ENCODE peak calls at places on chromosomes 6 and 20, in five cellular contexts. One of them, this sample, is unnamed.

GRCh38 chr6:160173806-160174205 is 52.2 kb downstream of the SLC22A1 start:
- DNase-seq in A549: no peak
- DNase-seq in HepG2: no peak
- DNase-seq in GM12878: no peak
- DNase-seq in K562: no peak
- DNase-seq in this sample: no peak

GRCh38 chr6:125950293-125950692 is 6.3 kb upstream of the HINT3 start:
- DNase-seq in A549: peak; percentile 85
- DNase-seq in HepG2: no peak
- DNase-seq in GM12878: no peak
- DNase-seq in K562: peak; percentile 41
- DNase-seq in this sample: peak; percentile 64

GRCh38 chr6:18997375-18997826 is 610.3 kb downstream of the RNF144B start:
- DNase-seq in A549: peak; percentile 51
- DNase-seq in HepG2: peak; percentile 58
- DNase-seq in GM12878: no peak
- DNase-seq in K562: no peak
- DNase-seq in this sample: peak; percentile 72

GRCh38 chr6:149168968-149169367 is 148.5 kb upstream of the TAB2 start:
- DNase-seq in A549: no peak
- DNase-seq in HepG2: no peak
- DNase-seq in GM12878: no peak
- DNase-seq in K562: no peak
- DNase-seq in this sample: no peak

GRCh38 chr6:6751615-6752014 is 163.1 kb downstream of the LY86 start:
- DNase-seq in A549: no peak
- DNase-seq in HepG2: no peak
- DNase-seq in GM12878: no peak
- DNase-seq in K562: peak; percentile 37
- DNase-seq in this sample: no peak

GRCh38 chr20:44471481-44471882 is 4.2 kb upstream of the TTPAL start:
- DNase-seq in A549: peak; percentile 35
- DNase-seq in HepG2: peak; percentile 86
- DNase-seq in GM12878: no peak
- DNase-seq in K562: no peak
- DNase-seq in this sample: peak; percentile 36

GRCh38 chr6:154508573-154509375 is 1.7 kb downstream of the CNKSR3 start:
- DNase-seq in A549: no peak
- DNase-seq in HepG2: peak; percentile 92
- DNase-seq in GM12878: no peak
- DNase-seq in K562: peak; percentile 33
- DNase-seq in this sample: no peak

GRCh38 chr20:58457083-58457680 is 58.0 kb downstream of the APCDD1L start:
- DNase-seq in A549: no peak
- DNase-seq in HepG2: no peak
- DNase-seq in GM12878: no peak
- DNase-seq in K562: no peak
- DNase-seq in this sample: no peak

GRCh38 chr20:36808317-36809257 is 35.0 kb upstream of the DSN1 start:
- DNase-seq in A549: peak; percentile 83
- DNase-seq in HepG2: peak; percentile 70
- DNase-seq in GM12878: no peak
- DNase-seq in K562: peak; percentile 85
- DNase-seq in this sample: peak; percentile 84

GRCh38 chr6:13420269-13420668 is 67.1 kb downstream of the GFOD1 start:
- DNase-seq in A549: no peak
- DNase-seq in HepG2: no peak
- DNase-seq in GM12878: no peak
- DNase-seq in K562: no peak
- DNase-seq in this sample: no peak

GRCh38 chr6:31736026-31736767 is at the start of gene CLIC1:
- DNase-seq in A549: peak; percentile 78
- DNase-seq in HepG2: peak; percentile 88
- DNase-seq in GM12878: peak; percentile 55
- DNase-seq in K562: peak; percentile 97
- DNase-seq in this sample: peak; percentile 90

GRCh38 chr6:112087916-112088315 is 525 bp downstream of the FAM229B start:
- DNase-seq in A549: no peak
- DNase-seq in HepG2: no peak
- DNase-seq in GM12878: no peak
- DNase-seq in K562: no peak
- DNase-seq in this sample: no peak

GRCh38 chr20:62356948-62357667 is 10.0 kb downstream of the LAMA5 start:
- DNase-seq in A549: peak; percentile 77
- DNase-seq in HepG2: no peak
- DNase-seq in GM12878: no peak
- DNase-seq in K562: peak; percentile 87
- DNase-seq in this sample: no peak

GRCh38 chr6:20868397-20869185 is 334.3 kb downstream of the CDKAL1 start:
- DNase-seq in A549: no peak
- DNase-seq in HepG2: no peak
- DNase-seq in GM12878: no peak
- DNase-seq in K562: no peak
- DNase-seq in this sample: peak; percentile 78

GRCh38 chr6:91352878-91353277 is 766.0 kb upstream of the MAP3K7 start:
- DNase-seq in A549: no peak
- DNase-seq in HepG2: no peak
- DNase-seq in GM12878: no peak
- DNase-seq in K562: no peak
- DNase-seq in this sample: no peak

GRCh38 chr6:2999005-2999620 is 581 bp upstream of the NQO2 start:
- DNase-seq in A549: peak; percentile 72
- DNase-seq in HepG2: peak; percentile 93
- DNase-seq in GM12878: no peak
- DNase-seq in K562: no peak
- DNase-seq in this sample: no peak

GRCh38 chr6:22041797-22042489 is 254.9 kb downstream of the PRL start:
- DNase-seq in A549: no peak
- DNase-seq in HepG2: no peak
- DNase-seq in GM12878: no peak
- DNase-seq in K562: no peak
- DNase-seq in this sample: no peak

GRCh38 chr6:134589512-134589911 is 271.6 kb upstream of the SGK1 start:
- DNase-seq in A549: peak; percentile 98
- DNase-seq in HepG2: no peak
- DNase-seq in GM12878: no peak
- DNase-seq in K562: no peak
- DNase-seq in this sample: peak; percentile 50

GRCh38 chr20:44836596-44837120 is 26.3 kb upstream of the RIMS4 start:
- DNase-seq in A549: no peak
- DNase-seq in HepG2: no peak
- DNase-seq in GM12878: no peak
- DNase-seq in K562: no peak
- DNase-seq in this sample: no peak

GRCh38 chr20:24368253-24368652 is 101.2 kb upstream of the SYNDIG1 start:
- DNase-seq in A549: no peak
- DNase-seq in HepG2: no peak
- DNase-seq in GM12878: no peak
- DNase-seq in K562: no peak
- DNase-seq in this sample: no peak

GRCh38 chr6:129598244-129599187 is 111.5 kb downstream of the ARHGAP18 start:
- DNase-seq in A549: peak; percentile 76
- DNase-seq in HepG2: peak; percentile 67
- DNase-seq in GM12878: peak; percentile 76
- DNase-seq in K562: peak; percentile 53
- DNase-seq in this sample: peak; percentile 80

GRCh38 chr6:10676403-10676802 is 18.0 kb downstream of the C6orf52 start:
- DNase-seq in A549: no peak
- DNase-seq in HepG2: no peak
- DNase-seq in GM12878: no peak
- DNase-seq in K562: no peak
- DNase-seq in this sample: no peak

GRCh38 chr6:111653961-111654360 is 48.3 kb upstream of the TRAF3IP2 start:
- DNase-seq in A549: no peak
- DNase-seq in HepG2: no peak
- DNase-seq in GM12878: no peak
- DNase-seq in K562: no peak
- DNase-seq in this sample: no peak

GRCh38 chr6:10603265-10603664 is 82.1 kb downstream of the GCNT2 start:
- DNase-seq in A549: no peak
- DNase-seq in HepG2: no peak
- DNase-seq in GM12878: no peak
- DNase-seq in K562: no peak
- DNase-seq in this sample: no peak

GRCh38 chr6:35465646-35466045 is 2.6 kb upstream of the RPL10A start:
- DNase-seq in A549: no peak
- DNase-seq in HepG2: no peak
- DNase-seq in GM12878: no peak
- DNase-seq in K562: no peak
- DNase-seq in this sample: no peak

GRCh38 chr6:17986656-17987575 is 519 bp downstream of the KIF13A start:
- DNase-seq in A549: peak; percentile 47
- DNase-seq in HepG2: peak; percentile 81
- DNase-seq in GM12878: no peak
- DNase-seq in K562: peak; percentile 70
- DNase-seq in this sample: peak; percentile 84

GRCh38 chr6:79338493-79338892 is 104.0 kb upstream of the HMGN3 start:
- DNase-seq in A549: no peak
- DNase-seq in HepG2: no peak
- DNase-seq in GM12878: no peak
- DNase-seq in K562: no peak
- DNase-seq in this sample: peak; percentile 18

GRCh38 chr6:79334674-79335073 is 100.2 kb upstream of the HMGN3 start:
- DNase-seq in A549: no peak
- DNase-seq in HepG2: no peak
- DNase-seq in GM12878: no peak
- DNase-seq in K562: no peak
- DNase-seq in this sample: no peak

GRCh38 chr6:79330723-79331122 is 96.2 kb upstream of the HMGN3 start:
- DNase-seq in A549: no peak
- DNase-seq in HepG2: no peak
- DNase-seq in GM12878: no peak
- DNase-seq in K562: no peak
- DNase-seq in this sample: no peak

DNA sequence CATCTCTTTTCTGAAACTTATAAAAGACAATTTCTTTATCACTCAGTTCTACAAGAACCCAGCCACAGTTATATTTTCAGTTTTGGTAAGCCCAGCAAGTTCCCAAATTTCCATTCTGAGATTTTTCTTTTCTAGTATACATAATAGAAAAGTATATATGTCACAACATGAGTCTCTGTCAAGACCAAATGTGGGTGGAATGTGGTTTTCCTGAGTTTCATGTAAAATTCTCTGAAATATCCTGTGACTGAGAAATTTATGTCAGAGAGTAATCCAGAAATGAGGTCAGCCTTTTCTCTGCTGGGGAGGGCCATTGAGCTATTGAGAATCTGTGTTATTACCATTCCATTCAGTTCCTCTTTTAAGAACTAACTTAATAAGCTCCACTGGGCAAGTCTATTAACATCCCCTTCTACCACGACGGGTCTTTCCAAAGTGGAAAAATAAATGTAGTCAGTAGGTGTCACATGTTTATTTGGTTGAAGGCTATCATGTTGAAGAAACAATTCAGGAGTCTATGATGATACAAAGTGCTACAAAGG is 100.7 kb upstream of the HMGN3 start:
- DNase-seq in A549: no peak
- DNase-seq in HepG2: no peak
- DNase-seq in GM12878: peak; percentile 85
- DNase-seq in K562: no peak
- DNase-seq in this sample: no peak
- TF ChIP-seq JUNB in A549: no peak
- TF ChIP-seq JUNB in HepG2: no peak
- TF ChIP-seq JUNB in GM12878: peak; percentile 80
- TF ChIP-seq JUNB in K562: no peak
- TF ChIP-seq JUNB in this sample: no peak

DNA sequence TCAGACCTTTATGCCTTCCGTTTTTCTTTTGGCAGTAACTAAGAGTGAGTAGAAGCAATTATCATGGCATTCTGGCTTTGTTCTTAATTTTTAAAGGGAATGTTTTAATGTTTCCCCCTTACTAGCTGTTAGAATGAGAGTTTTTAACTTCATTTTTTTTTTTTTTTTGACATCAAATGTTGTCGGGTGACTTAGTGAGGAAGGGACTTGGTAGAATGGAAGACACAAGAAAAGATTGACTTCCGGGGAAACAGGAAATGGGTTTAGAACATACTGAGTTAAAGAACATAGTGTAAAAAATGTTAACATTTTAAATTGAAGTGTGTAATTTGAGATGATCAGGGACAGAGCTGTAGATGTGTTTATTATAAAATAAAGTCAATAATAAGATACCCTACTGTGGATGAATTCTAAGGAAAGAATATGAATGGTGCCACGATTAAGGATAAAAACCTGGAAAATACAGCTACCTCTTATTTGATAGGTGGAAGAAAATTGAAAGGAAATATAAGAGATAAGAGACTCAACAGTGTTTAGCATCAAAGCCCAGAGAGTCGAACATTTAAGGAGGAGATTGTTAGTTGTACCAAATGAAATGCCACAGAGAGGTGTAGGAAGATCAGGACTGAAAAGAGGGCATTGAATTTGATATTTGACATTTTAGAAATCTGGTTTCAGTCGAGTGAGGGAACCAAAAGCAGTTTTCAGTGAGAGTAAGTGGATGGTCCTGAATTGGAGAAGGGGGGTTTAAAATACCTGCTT is 9.4 kb downstream of the HSF2 start:
- DNase-seq in A549: no peak
- DNase-seq in HepG2: no peak
- DNase-seq in GM12878: no peak
- DNase-seq in K562: no peak
- DNase-seq in this sample: no peak
- H3K4me3 ChIP-seq in A549: no peak overlapping the region
- H3K4me3 ChIP-seq in HepG2: no peak overlapping the region
- H3K4me3 ChIP-seq in GM12878: no peak overlapping the region
- H3K4me3 ChIP-seq in K562: no peak overlapping the region
- H3K4me3 ChIP-seq in this sample: no peak overlapping the region

DNA sequence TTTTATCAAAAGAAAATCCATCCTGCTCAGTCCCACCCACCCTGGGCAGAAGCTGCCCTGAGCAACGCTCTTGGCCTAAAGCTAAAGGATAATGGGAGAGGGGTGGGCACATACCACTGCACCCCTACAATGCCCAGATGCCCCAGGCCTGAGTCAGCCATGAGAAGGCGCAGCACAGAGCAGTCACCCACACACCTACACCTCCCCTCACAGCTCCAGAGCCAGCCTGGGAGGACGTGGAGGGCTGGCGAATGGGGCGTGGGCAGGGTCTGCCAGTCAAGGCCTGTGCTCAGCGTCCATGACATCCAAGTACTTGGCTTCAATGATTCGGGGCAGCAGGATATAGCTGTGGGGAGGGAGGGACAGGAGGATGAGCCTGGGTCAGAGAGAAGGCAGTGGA is 11.5 kb downstream of the SLC4A11 start:
- DNase-seq in A549: no peak
- DNase-seq in HepG2: no peak
- DNase-seq in GM12878: no peak
- DNase-seq in K562: no peak
- DNase-seq in this sample: no peak
- TF ChIP-seq JUNB in A549: no peak
- TF ChIP-seq JUNB in HepG2: no peak
- TF ChIP-seq JUNB in GM12878: no peak
- TF ChIP-seq JUNB in K562: no peak
- TF ChIP-seq JUNB in this sample: no peak

GRCh38 chr6:36735110-36735971 is 37.7 kb downstream of the RAB44 start:
- DNase-seq in A549: no peak
- DNase-seq in HepG2: no peak
- DNase-seq in GM12878: no peak
- DNase-seq in K562: no peak
- DNase-seq in this sample: peak; percentile 52
- H3K4me3 ChIP-seq in A549: no peak overlapping the region
- H3K4me3 ChIP-seq in HepG2: no peak overlapping the region
- H3K4me3 ChIP-seq in GM12878: no peak overlapping the region
- H3K4me3 ChIP-seq in K562: no peak overlapping the region
- H3K4me3 ChIP-seq in this sample: no peak overlapping the region

GRCh38 chr6:138430361-138431145 is 26.5 kb downstream of the HEBP2 start:
- DNase-seq in A549: no peak
- DNase-seq in HepG2: no peak
- DNase-seq in GM12878: no peak
- DNase-seq in K562: no peak
- DNase-seq in this sample: no peak
- TF ChIP-seq JUNB in A549: no peak
- TF ChIP-seq JUNB in HepG2: no peak
- TF ChIP-seq JUNB in GM12878: no peak
- TF ChIP-seq JUNB in K562: no peak
- TF ChIP-seq JUNB in this sample: no peak

This sample was measured in GM23338.